ENCODE peak calls at places on chromosomes 1 and 21, in ten cellular contexts. B is adrenal gland; J is colonic mucosa; I is WERI-Rb-1; Y is SJSA1; U is fibroblast of lung; K is CD4-positive, CD25-positive, alpha-beta regulatory T cell; S is IMR-90; A is effector memory CD4-positive, alpha-beta T cell; T is left ventricle myocardium inferior. D is an unnamed sample.

GRCh38 chr1:219670426-219671149 is 57.7 kb upstream of the ZC3H11B start:
- DNase-seq in J (no peak), Y (no peak), K (no peak), U (no peak), I (no peak), S (no peak), T (peak), B (peak), A (no peak), D (no peak)

GRCh38 chr1:209456878-209457277 is 126.6 kb upstream of the CAMK1G start:
- DNase-seq in I (no peak), U (no peak), K (no peak), S (no peak), J (no peak), T (no peak), B (no peak), A (no peak), Y (no peak), D (no peak)

GRCh38 chr1:116232989-116233514 is 121.9 kb downstream of the MAB21L3 start:
- DNase-seq in A (no peak), T (no peak), S (no peak), B (no peak), U (no peak), K (no peak), I (peak), J (no peak), Y (no peak), D (no peak)

GRCh38 chr1:20426923-20427322 is 59.1 kb downstream of the CAMK2N1 start:
- DNase-seq in J (no peak), I (no peak), Y (peak), K (no peak), A (no peak), B (no peak), U (peak), T (no peak), S (peak), D (no peak)

GRCh38 chr1:28971980-28972771 is 57.8 kb downstream of the EPB41 start:
- DNase-seq in Y (peak), T (no peak), J (no peak), A (no peak), I (no peak), S (peak), U (peak), B (peak), K (no peak), D (no peak)

GRCh38 chr1:56409112-56409691 is 170.2 kb downstream of the PLPP3 start:
- DNase-seq in K (no peak), Y (no peak), I (peak), S (no peak), T (peak), J (peak), A (no peak), U (no peak), B (no peak), D (no peak)

GRCh38 chr1:170676628-170677027 is 12.7 kb downstream of the PRRX1 start:
- DNase-seq in I (no peak), S (peak), T (no peak), J (no peak), U (no peak), B (no peak), A (no peak), Y (no peak), K (no peak), D (no peak)

GRCh38 chr21:36820176-36821031 is 121.5 kb downstream of the SIM2 start:
- DNase-seq in U (no peak), T (no peak), J (no peak), S (no peak), K (no peak), A (no peak), Y (peak), I (no peak), B (no peak), D (no peak)

GRCh38 chr1:59057801-59058200 is 239.1 kb upstream of the FGGY start:
- DNase-seq in Y (no peak), S (no peak), B (no peak), K (no peak), U (peak), A (no peak), T (no peak), I (no peak), J (no peak), D (no peak)

GRCh38 chr1:32115496-32115895 is 7.6 kb downstream of the KPNA6 start:
- DNase-seq in B (no peak), K (no peak), A (no peak), I (no peak), S (peak), T (no peak), U (no peak), Y (no peak), J (no peak), D (no peak)

GRCh38 chr21:32940079-32941014 is 85.4 kb upstream of the OLIG2 start:
- DNase-seq in S (peak), A (peak), Y (no peak), I (peak), B (peak), K (peak), J (peak), U (peak), T (no peak), D (no peak)

GRCh38 chr1:210822897-210823296 is 311.1 kb downstream of the KCNH1 start:
- DNase-seq in J (no peak), Y (no peak), B (no peak), T (no peak), U (no peak), A (no peak), K (no peak), I (no peak), S (no peak), D (no peak)

GRCh38 chr1:216926681-216927080 is 203.5 kb upstream of the ESRRG start:
- DNase-seq in B (no peak), U (no peak), J (no peak), K (no peak), T (no peak), A (no peak), I (no peak), S (no peak), Y (no peak), D (no peak)

GRCh38 chr1:229817936-229818335 is 191.9 kb downstream of the URB2 start:
- DNase-seq in K (no peak), S (no peak), U (no peak), A (no peak), J (no peak), T (no peak), I (no peak), Y (no peak), B (no peak), D (no peak)

DNA sequence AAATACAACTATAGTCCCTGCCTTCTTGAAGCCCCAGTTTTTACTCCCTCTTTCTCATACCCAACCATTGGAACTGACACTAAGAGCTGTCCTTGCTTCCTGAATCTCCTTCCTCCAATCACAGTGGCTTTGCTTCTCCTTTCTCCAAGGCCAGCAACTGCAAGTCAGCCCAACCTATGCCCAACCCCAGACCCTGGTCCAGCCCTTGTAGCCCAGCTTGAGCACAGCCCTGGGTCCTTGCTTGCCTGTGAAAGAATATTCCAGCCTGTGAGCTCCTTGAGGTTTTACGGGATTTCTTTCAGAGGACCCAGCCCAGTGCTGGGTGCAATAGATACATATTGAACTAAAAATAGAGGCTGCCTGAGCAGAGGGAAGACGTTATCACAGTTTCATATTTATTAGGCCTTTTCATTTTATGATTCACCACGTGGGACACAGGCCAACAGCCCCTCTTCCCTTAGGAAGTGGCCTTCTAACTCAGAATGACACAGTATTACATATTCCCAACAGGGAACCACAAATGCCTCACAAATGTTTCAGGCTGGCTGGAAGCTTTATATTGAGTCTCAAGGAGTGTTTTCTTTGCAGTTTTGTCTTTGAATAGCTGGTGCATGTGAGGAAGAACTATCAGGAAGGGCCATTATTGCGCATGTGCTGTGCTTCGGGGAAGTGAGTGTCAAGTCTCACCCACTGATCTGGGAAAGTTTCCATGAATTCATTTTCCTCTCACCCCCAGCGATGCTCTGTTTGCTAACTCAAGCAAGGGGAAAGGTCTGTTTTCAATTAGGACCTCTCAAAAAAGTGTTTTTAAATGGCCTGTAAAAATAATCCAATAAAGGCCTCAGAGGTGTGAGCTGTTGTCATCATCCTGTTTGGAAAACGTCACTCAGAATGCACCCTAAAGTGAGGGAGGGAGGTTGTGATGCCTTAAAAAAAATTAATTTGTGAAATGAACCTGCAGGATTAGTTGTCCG is 92.3 kb upstream of the NFIA start:
- DNase-seq in I (no peak), J (no peak), K (no peak), B (peak), S (peak), A (no peak), Y (no peak), T (peak), U (peak), D (no peak)
- H3K27ac ChIP-seq in I (no peak), J (no peak), K (no peak), B (peak), S (no peak), A (no peak), Y (no peak), T (peak), U (peak), D (peak)

DNA sequence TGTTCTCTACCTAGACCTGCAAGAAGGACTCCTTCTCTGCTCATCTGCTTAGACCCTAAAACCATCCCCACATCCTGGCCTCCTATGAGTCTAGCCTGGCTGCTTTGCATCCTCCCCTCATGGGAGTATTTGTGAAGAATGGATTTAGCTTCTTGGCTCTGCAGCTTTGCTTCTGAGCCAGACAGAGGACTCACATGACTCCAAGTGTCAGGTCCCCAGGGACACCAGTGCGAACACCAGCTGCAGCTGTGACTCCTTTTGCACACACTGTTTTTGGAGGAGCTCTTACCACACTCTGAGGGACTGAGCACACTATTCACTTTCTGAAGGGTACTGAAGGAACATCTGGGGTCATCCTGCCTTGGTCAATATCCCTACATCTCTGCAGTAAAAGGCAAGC is 131.8 kb upstream of the SGIP1 start:
- DNase-seq in K (no peak), A (no peak), S (no peak), T (peak), J (peak), Y (no peak), I (peak), B (peak), U (peak), D (no peak)
- H3K27ac ChIP-seq in K (no peak), A (no peak), S (no peak), T (peak), J (no peak), Y (no peak), I (peak), B (peak), U (no peak), D (no peak)

GRCh38 chr1:194616835-194617234 is 1430.4 kb upstream of the B3GALT2 start:
- DNase-seq in T (no peak), S (no peak), J (no peak), K (no peak), I (no peak), A (no peak), B (no peak), Y (no peak), U (no peak), D (no peak)
- H3K27ac ChIP-seq in T (no peak), S (no peak), J (no peak), K (no peak), I (no peak), A (no peak), B (no peak), Y (no peak), U (no peak), D (no peak)

GRCh38 chr1:97849350-97850339 is 71.2 kb downstream of the DPYD start:
- DNase-seq in U (peak), J (no peak), T (no peak), K (no peak), S (peak), I (no peak), B (no peak), A (no peak), Y (no peak), D (no peak)
- H3K27ac ChIP-seq in U (no peak), J (peak), T (peak), K (no peak), S (no peak), I (no peak), B (peak), A (no peak), Y (peak), D (no peak)

GRCh38 chr1:23627065-23627464 is 64.5 kb upstream of the RPL11 start:
- DNase-seq in T (no peak), J (peak), B (no peak), S (no peak), U (no peak), A (no peak), Y (no peak), I (no peak), K (no peak), D (no peak)
- H3K27ac ChIP-seq in T (no peak), J (no peak), B (no peak), S (no peak), U (no peak), A (peak), Y (no peak), I (no peak), K (peak), D (no peak)

GRCh38 chr1:5403935-5404334 is 588.3 kb downstream of the NPHP4 start:
- DNase-seq in A (no peak), U (no peak), Y (no peak), J (no peak), K (no peak), T (no peak), I (no peak), B (no peak), S (no peak), D (no peak)
- H3K27ac ChIP-seq in A (no peak), U (no peak), Y (no peak), J (no peak), K (no peak), T (no peak), I (no peak), B (no peak), S (no peak), D (no peak)